ENCODE peak calls at places on chromosomes 13 and 19, in four cellular contexts. R is activated CD4-positive, alpha-beta T cell treated with anti-CD3 and anti-CD28 coated beads, Interleukin-2, amount 50 U/mL, for 1 hour; C is endodermal cell; Z is progenitor cell of endocrine pancreas. X is an unnamed sample.

GRCh38 chr19:47419037-47419783 is at the start of gene MEIS3:
- DNase-seq in R (no peak), C (peak; percentile 81), Z (no peak), X (no peak)

GRCh38 chr13:74464656-74465055 is 330.5 kb upstream of the KLF12 start:
- DNase-seq in R (no peak), C (no peak), Z (no peak), X (no peak)

GRCh38 chr19:3823345-3823704 is 37.1 kb upstream of the MATK start:
- DNase-seq in R (no peak), C (peak; percentile 42), Z (no peak), X (no peak)

GRCh38 chr19:9565900-9566705 is 18.2 kb downstream of the ZNF121 start:
- DNase-seq in R (no peak), C (no peak), Z (no peak), X (no peak)

GRCh38 chr13:64884976-64885375 is 2345.2 kb downstream of the PCDH9 start:
- DNase-seq in R (no peak), C (no peak), Z (no peak), X (no peak)

GRCh38 chr19:10514211-10515145 is 2.8 kb downstream of the S1PR5 start:
- DNase-seq in R (peak; percentile 43), C (peak; percentile 89), Z (no peak), X (peak; percentile 36)

GRCh38 chr19:46745521-46746280 is at the start of gene FKRP:
- DNase-seq in R (peak; percentile 20), C (peak; percentile 76), Z (no peak), X (no peak)

GRCh38 chr13:97306106-97306505 is 84.0 kb downstream of the MBNL2 start:
- DNase-seq in R (no peak), C (no peak), Z (no peak), X (no peak)

GRCh38 chr13:40350283-40350992 is 316.0 kb downstream of the FOXO1 start:
- DNase-seq in R (no peak), C (no peak), Z (no peak), X (no peak)

GRCh38 chr19:39936622-39937021 is 2.2 kb upstream of the FCGBP start:
- DNase-seq in R (no peak), C (peak; percentile 16), Z (no peak), X (no peak)

GRCh38 chr13:73618275-73618865 is 515.8 kb downstream of the KLF12 start:
- DNase-seq in R (no peak), C (no peak), Z (no peak), X (no peak)

GRCh38 chr13:92843549-92843948 is 383.1 kb upstream of the GPC6 start:
- DNase-seq in R (no peak), C (no peak), Z (no peak), X (no peak)

GRCh38 chr19:35557539-35558399 is 5.7 kb downstream of the ATP4A start:
- DNase-seq in R (peak; percentile 40), C (peak; percentile 100), Z (peak; percentile 73), X (peak; percentile 28)

GRCh38 chr19:51830263-51830662 is 35.3 kb downstream of the FPR3 start:
- DNase-seq in R (no peak), C (no peak), Z (no peak), X (no peak)

GRCh38 chr13:41562083-41562482 is 104.7 kb downstream of the RGCC start:
- DNase-seq in R (no peak), C (no peak), Z (no peak), X (no peak)

GRCh38 chr13:61138857-61139256 is 276.8 kb downstream of the PCDH20 start:
- DNase-seq in R (no peak), C (no peak), Z (no peak), X (no peak)

GRCh38 chr13:48231948-48232347 is 1.1 kb upstream of the ITM2B start:
- DNase-seq in R (no peak), C (no peak), Z (no peak), X (no peak)

GRCh38 chr13:104593251-104593576 is 1527.0 kb upstream of the SLC10A2 start:
- DNase-seq in R (no peak), C (no peak), Z (no peak), X (no peak)

GRCh38 chr13:78659450-78660110 is 625 bp upstream of the OBI1 start:
- DNase-seq in R (no peak), C (no peak), Z (no peak), X (no peak)

GRCh38 chr19:8441725-8442544 is 2.8 kb upstream of the HNRNPM start:
- DNase-seq in R (no peak), C (peak; percentile 58), Z (no peak), X (no peak)

GRCh38 chr13:88196106-88196505 is 524.9 kb downstream of the SLITRK5 start:
- DNase-seq in R (no peak), C (no peak), Z (no peak), X (no peak)

GRCh38 chr19:7928741-7929701 is 3.1 kb upstream of the CTXN1 start:
- DNase-seq in R (peak; percentile 82), C (peak; percentile 92), Z (no peak), X (peak; percentile 76)

GRCh38 chr13:49993666-49994065 is 3.2 kb upstream of the TRIM13 start:
- DNase-seq in R (no peak), C (no peak), Z (no peak), X (no peak)

GRCh38 chr13:98503175-98504028 is 73.5 kb downstream of the STK24 start:
- DNase-seq in R (no peak), C (no peak), Z (no peak), X (no peak)

GRCh38 chr13:28035146-28035782 is 46.8 kb upstream of the URAD start:
- DNase-seq in R (no peak), C (peak; percentile 63), Z (no peak), X (no peak)

GRCh38 chr19:46413262-46414031 is at the start of gene CCDC8:
- DNase-seq in R (no peak), C (peak; percentile 98), Z (peak; percentile 85), X (no peak)

GRCh38 chr19:13843104-13843921 is 33.6 kb upstream of the NANOS3 start:
- DNase-seq in R (no peak), C (peak; percentile 83), Z (no peak), X (no peak)

X was measured in CD4-positive, alpha-beta memory T cell.